ENCODE peak calls at places on chromosome 13, in four cellular contexts. K is GM12878, M is HepG2, U is K562. I is an unnamed sample.
A peak's percentile ranks its signal among the peaks of the same experiment; 100 is the strongest.

GRCh38 chr13:62193919-62194318 is 778.3 kb upstream of the PCDH20 start:
- DNase-seq in K (no peak), M (no peak), U (no peak), I (no peak)

GRCh38 chr13:36815069-36815468 is 4.0 kb upstream of the RFXAP start:
- DNase-seq in K (no peak), M (peak; percentile 28), U (peak; percentile 30), I (peak; percentile 51)

GRCh38 chr13:50026788-50027473 is 11.7 kb downstream of the KCNRG start:
- DNase-seq in K (peak; percentile 80), M (no peak), U (no peak), I (no peak)

GRCh38 chr13:41159174-41159573 is 26.6 kb upstream of the KBTBD6 start:
- DNase-seq in K (no peak), M (no peak), U (no peak), I (no peak)

GRCh38 chr13:61795580-61795979 is 379.9 kb upstream of the PCDH20 start:
- DNase-seq in K (no peak), M (no peak), U (no peak), I (no peak)

GRCh38 chr13:87274209-87274819 is 396.9 kb upstream of the SLITRK5 start:
- DNase-seq in K (no peak), M (peak; percentile 43), U (peak; percentile 39), I (peak; percentile 89)

GRCh38 chr13:51276684-51277083 is 54.5 kb downstream of the FAM124A start:
- DNase-seq in K (no peak), M (no peak), U (no peak), I (no peak)

GRCh38 chr13:42836930-42837329 is 55.5 kb downstream of the FAM216B start:
- DNase-seq in K (no peak), M (no peak), U (no peak), I (peak; percentile 52)

GRCh38 chr13:40193290-40194203 is 472.9 kb downstream of the FOXO1 start:
- DNase-seq in K (no peak), M (no peak), U (no peak), I (no peak)

GRCh38 chr13:43132228-43132627 is 108.8 kb downstream of the DNAJC15 start:
- DNase-seq in K (no peak), M (peak; percentile 52), U (peak; percentile 4), I (peak; percentile 87)

DNA sequence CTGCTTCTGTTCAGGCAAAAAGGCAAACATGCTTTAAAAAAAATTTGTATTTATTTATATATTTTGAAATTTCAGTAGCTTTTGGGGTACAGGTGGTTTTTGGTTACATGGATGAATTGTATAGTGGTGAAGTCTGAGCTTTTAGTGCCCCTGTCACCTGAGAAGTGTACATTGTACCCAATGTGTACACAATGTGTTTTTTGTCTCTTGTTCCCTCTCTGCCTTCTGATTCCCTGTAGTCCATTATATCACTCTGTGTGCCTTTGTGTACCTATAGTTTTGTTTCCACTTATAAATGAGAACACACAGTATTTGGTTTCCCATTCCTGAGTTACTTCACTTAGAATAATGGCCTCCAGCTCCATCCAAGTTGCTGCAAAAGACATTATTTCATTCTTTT is 77.4 kb downstream of the PDS5B start:
- DNase-seq in K (no peak), M (peak; percentile 68), U (no peak), I (no peak)
- TF ChIP-seq JUNB in K (no peak), M (no peak), U (no peak), I (no peak)

DNA sequence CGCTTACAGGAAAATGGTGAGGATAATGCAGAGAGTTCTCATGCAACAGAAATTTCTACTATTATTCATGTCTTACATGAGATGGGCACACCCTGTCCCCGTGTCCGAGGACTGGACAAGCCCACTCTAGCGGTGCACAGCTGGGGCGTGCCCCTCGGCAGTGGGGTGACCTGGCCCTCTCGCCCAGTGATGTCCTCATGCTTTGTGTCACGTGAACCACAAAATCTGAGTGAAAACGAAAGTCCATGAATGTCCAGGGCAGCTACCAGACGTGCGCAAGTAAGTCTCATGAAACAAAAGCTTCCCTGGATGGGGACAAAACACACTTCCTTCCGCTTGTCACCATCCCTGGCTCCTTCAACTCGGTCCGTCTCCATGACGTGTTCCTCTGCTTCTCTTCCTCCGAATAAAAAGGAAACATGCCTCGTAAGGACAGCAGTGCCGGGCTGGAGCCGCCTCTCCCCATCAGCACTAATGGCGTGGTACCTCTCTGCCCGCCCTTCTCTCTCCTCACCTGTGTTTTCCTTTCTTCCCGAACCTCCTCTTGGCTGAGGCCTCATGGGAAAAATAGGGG is 45.6 kb downstream of the ANKRD10 start:
- DNase-seq in K (no peak), M (no peak), U (peak; percentile 47), I (peak; percentile 24)
- H2AFZ ChIP-seq in K (no peak overlapping the region), M (no peak overlapping the region), U (peak overlapping the region; percentile 83), I (peak overlapping the region; percentile 94)

GRCh38 chr13:56352901-56353300 is 787.8 kb upstream of the PRR20A start:
- DNase-seq in K (no peak), M (no peak), U (no peak), I (no peak)
- TF ChIP-seq REST in K (no peak), M (no peak), U (no peak), I (no peak)

GRCh38 chr13:48594080-48594815 is 59.5 kb upstream of the CYSLTR2 start:
- DNase-seq in K (no peak), M (no peak), U (no peak), I (peak; percentile 42)
- TF ChIP-seq JUNB in K (no peak), M (no peak), U (no peak), I (no peak)

DNA sequence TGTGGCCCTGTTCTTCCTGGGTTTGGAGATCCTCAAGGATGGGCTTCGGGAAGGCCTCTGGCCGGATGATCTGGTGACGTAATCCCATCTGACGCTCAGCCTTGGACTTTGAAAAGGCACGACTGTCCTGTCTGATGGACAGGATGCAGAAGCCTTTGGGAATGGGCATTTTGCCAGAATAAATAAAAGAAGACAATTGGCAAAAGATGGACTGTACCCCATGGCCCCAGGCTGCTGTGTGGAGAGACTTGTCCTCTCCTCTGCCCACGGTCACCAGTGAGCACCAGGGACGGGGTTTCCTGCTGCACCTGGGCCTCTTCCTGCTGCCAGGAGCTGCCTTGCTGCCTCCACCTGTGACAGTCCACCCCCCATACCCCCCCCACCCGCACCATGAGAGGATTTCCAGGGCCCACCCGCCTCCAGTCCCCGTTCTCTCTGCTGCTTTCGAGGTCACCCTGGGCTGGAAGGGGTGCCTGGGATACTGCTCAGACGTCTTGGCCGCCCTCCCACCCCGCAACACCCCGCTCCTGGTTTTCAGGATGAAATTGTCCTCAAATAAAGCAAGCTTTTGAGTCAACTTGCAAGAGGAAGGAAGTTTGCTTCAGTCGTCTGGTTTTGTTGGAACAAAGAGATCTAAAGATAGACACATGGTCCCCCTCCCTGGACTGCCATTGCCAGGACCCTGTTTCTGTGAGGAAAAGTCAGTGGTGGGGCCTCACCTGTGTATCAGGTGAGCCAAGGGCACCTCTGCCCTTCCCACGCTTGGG is 40.9 kb downstream of the MCF2L start:
- DNase-seq in K (no peak), M (peak; percentile 98), U (no peak), I (no peak)
- H2AFZ ChIP-seq in K (no peak overlapping the region), M (no peak overlapping the region), U (no peak overlapping the region), I (no peak overlapping the region)

GRCh38 chr13:103523853-103524252 is 457.6 kb upstream of the SLC10A2 start:
- DNase-seq in K (no peak), M (no peak), U (no peak), I (no peak)
- TF ChIP-seq REST in K (no peak), M (no peak), U (no peak), I (no peak)

DNA sequence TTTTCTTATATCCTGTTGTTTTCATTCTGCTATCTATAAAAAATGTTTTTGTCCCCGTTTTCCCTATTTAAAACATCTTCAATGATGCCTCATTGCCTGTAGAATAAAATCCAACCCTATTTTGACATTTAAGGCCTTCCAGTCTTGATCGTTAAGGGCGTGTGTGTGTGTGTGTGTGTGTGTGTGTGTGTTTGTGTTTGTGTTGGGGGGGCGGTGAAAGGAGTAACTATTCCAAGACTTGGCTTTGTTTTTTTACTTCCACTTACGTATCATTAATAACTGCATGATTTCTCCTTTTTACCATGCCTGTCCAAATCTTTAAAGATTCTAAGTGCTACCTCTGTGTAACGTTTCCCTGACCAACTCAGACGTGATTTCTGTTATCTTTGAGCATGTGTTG is 784 bp downstream of the PIBF1 start:
- DNase-seq in K (no peak), M (no peak), U (peak; percentile 15), I (no peak)
- TF ChIP-seq JUNB in K (no peak), M (no peak), U (no peak), I (no peak)

DNA sequence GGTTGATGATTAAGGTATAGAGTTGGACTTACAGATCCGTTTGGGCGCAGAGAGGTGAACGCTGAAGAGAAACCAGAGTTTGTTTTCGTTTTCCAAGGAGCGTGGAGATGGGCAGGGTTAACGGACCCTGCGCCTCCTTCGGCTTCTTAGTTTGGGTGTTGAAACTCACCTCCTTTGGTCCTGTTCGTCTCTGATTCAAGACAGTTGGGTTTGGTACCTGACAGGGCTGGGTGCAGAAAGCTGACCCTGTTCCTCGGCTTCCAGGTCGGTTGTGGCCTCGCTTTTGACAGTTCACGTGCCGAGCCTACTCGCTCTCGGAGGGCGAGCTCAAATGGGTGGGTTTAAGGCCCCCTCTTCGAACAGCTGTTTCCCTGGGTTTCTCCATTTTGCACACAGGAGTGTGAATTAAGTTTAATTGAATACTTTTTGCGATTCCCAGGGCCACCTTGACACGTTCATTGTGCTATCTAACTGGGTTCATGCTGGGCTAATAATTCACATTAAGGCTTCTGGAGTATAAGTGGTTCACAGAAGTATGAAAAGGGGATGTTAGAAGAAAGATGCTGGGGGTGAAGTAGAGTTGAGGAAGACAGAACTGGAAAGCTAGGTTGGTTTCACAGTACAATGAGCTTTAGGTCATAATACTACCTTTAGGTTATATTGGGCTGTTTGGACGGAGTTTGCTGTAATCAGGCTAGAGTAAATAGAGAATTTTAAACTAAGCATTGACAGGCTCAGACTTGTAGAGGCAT is 642 bp downstream of the USPL1 start:
- DNase-seq in K (no peak), M (peak; percentile 4), U (no peak), I (no peak)
- H2AFZ ChIP-seq in K (peak overlapping the region; percentile 92), M (peak overlapping the region; percentile 28), U (peak overlapping the region; percentile 83), I (peak overlapping the region; percentile 96)

GRCh38 chr13:109436055-109436622 is 350.2 kb downstream of the IRS2 start:
- DNase-seq in K (no peak), M (no peak), U (no peak), I (no peak)
- TF ChIP-seq REST in K (no peak), M (no peak), U (no peak), I (no peak)